ENCODE peak calls at places on chromosomes 5 and 9, in six cellular contexts. G, W, F, O, C and L are unnamed samples.

GRCh38 chr5:143445726-143446125 is 42.2 kb upstream of the NR3C1 start:
- DNase-seq in G (peak), O (no peak), W (no peak), C (no peak), F (no peak), L (no peak)

GRCh38 chr9:134592018-134592818 is 49.4 kb upstream of the COL5A1 start:
- DNase-seq in O (peak), F (no peak), C (no peak), W (peak), G (peak), L (no peak)

GRCh38 chr9:20477940-20478620 is 144.2 kb downstream of the MLLT3 start:
- DNase-seq in G (peak), O (peak), C (no peak), W (peak), F (no peak), L (peak)

GRCh38 chr9:124291801-124292396 is 34.1 kb downstream of the NEK6 start:
- DNase-seq in G (peak), C (no peak), W (peak), O (no peak), F (no peak), L (no peak)

GRCh38 chr5:111223790-111224560 is at the start of gene CAMK4:
- DNase-seq in G (peak), F (peak), O (peak), W (peak), C (peak), L (peak)

GRCh38 chr5:138841531-138841930 is 33.6 kb downstream of the LRRTM2 start:
- DNase-seq in O (no peak), G (no peak), F (no peak), W (no peak), C (no peak), L (no peak)

GRCh38 chr9:88747768-88748167 is 212.8 kb downstream of the NXNL2 start:
- DNase-seq in G (peak), C (no peak), O (peak), W (peak), F (no peak), L (peak)

GRCh38 chr5:105659396-105659795 is 2011.3 kb downstream of the EFNA5 start:
- DNase-seq in G (no peak), O (no peak), C (no peak), W (no peak), F (peak), L (no peak)

GRCh38 chr5:179439181-179439990 is 94.1 kb upstream of the ADAMTS2 start:
- DNase-seq in F (no peak), W (no peak), C (no peak), O (no peak), G (no peak), L (no peak)

GRCh38 chr5:148206620-148207019 is 3.8 kb downstream of the SPINK6 start:
- DNase-seq in G (no peak), F (no peak), W (no peak), O (no peak), C (no peak), L (no peak)

GRCh38 chr5:140569197-140569596 is 4.6 kb downstream of the SLC35A4 start:
- DNase-seq in O (no peak), C (no peak), W (no peak), F (no peak), G (no peak), L (no peak)

GRCh38 chr9:124392254-124392653 is 23.0 kb downstream of the PSMB7 start:
- DNase-seq in F (no peak), C (no peak), W (no peak), G (no peak), O (peak), L (no peak)

GRCh38 chr5:154276236-154276792 is 85.8 kb downstream of the GALNT10 start:
- DNase-seq in G (no peak), O (no peak), C (no peak), W (no peak), F (no peak), L (no peak)

GRCh38 chr5:132465095-132465707 is 25.4 kb downstream of the IRF1 start:
- DNase-seq in C (no peak), F (no peak), G (no peak), O (no peak), W (no peak), L (no peak)

GRCh38 chr9:34437006-34437925 is 21.1 kb downstream of the FAM219A start:
- DNase-seq in C (no peak), F (peak), O (peak), G (peak), W (peak), L (peak)

GRCh38 chr5:147539053-147539452 is 29.2 kb upstream of the DPYSL3 start:
- DNase-seq in O (peak), G (peak), F (no peak), W (peak), C (no peak), L (peak)

GRCh38 chr9:136625101-136626065 is 37.3 kb upstream of the EGFL7 start:
- DNase-seq in W (peak), C (no peak), O (peak), F (no peak), G (peak), L (peak)

GRCh38 chr5:57676228-57677098 is 193.9 kb upstream of the ACTBL2 start:
- DNase-seq in G (peak), W (peak), F (no peak), O (no peak), C (no peak), L (peak)

GRCh38 chr5:16428359-16428758 is 37.2 kb downstream of the ZNF622 start:
- DNase-seq in C (no peak), G (no peak), W (no peak), F (no peak), O (no peak), L (no peak)

GRCh38 chr5:37812365-37812764 is 27.5 kb downstream of the GDNF start:
- DNase-seq in C (no peak), W (no peak), F (no peak), G (peak), O (no peak), L (no peak)

GRCh38 chr9:124478014-124478753 is 27.9 kb downstream of the ADGRD2 start:
- DNase-seq in F (no peak), W (no peak), G (no peak), C (no peak), O (no peak), L (no peak)

GRCh38 chr5:8842906-8843590 is 702.8 kb downstream of the SEMA5A start:
- DNase-seq in W (peak), F (no peak), G (peak), O (peak), C (no peak), L (peak)

GRCh38 chr9:37452611-37453010 is 12.6 kb downstream of the ZBTB5 start:
- DNase-seq in O (no peak), F (no peak), G (no peak), C (no peak), W (no peak), L (no peak)

GRCh38 chr5:124856726-124857125 is 110.3 kb upstream of the ZNF608 start:
- DNase-seq in G (no peak), W (no peak), F (no peak), O (no peak), C (no peak), L (no peak)

GRCh38 chr5:144549580-144549979 is 378.9 kb downstream of the KCTD16 start:
- DNase-seq in F (peak), G (peak), O (no peak), C (no peak), W (peak), L (peak)

GRCh38 chr5:153463806-153464205 is 26.7 kb upstream of the GRIA1 start:
- DNase-seq in F (peak), C (no peak), W (peak), O (peak), G (peak), L (peak)

GRCh38 chr5:130136300-130136699 is 232.0 kb downstream of the CHSY3 start:
- DNase-seq in W (no peak), O (no peak), C (no peak), G (peak), F (no peak), L (no peak)

GRCh38 chr5:140134277-140134935 is 8.7 kb downstream of the IGIP start:
- DNase-seq in W (no peak), C (no peak), O (no peak), G (no peak), F (no peak), L (no peak)

GRCh38 chr5:1437876-1438559 is 7.2 kb downstream of the SLC6A3 start:
- DNase-seq in O (no peak), W (no peak), F (no peak), G (no peak), C (no peak), L (no peak)

GRCh38 chr9:24342457-24342856 is 203.2 kb downstream of the IZUMO3 start:
- DNase-seq in O (no peak), F (no peak), W (no peak), C (no peak), G (no peak), L (no peak)